ENCODE peak calls at places on chromosome 3, in nine cellular contexts. X is germinal center; K is SJSA1; F is GM20000; G is hippocampal formation; D is CD4-positive, alpha-beta T cell; J is fibroblast of the aortic adventitia; Y is activated CD4-positive, alpha-beta T cell treated with anti-CD3 and anti-CD28 coated beads for 24 hours; V is GM12878. O is an unnamed sample.

GRCh38 chr3:194327414-194328079 is 23.6 kb downstream of the CPN2 start:
- DNase-seq in X (no peak), K (no peak), F (no peak), G (no peak), D (no peak), J (peak), Y (no peak), V (no peak), O (no peak)

GRCh38 chr3:171810278-171811058 is at the start of gene PLD1:
- DNase-seq in X (peak), K (peak), F (peak), G (peak), D (peak), J (peak), Y (no peak), V (no peak), O (peak)

GRCh38 chr3:143000525-143000924 is 845 bp upstream of the U2SURP start:
- DNase-seq in X (no peak), K (no peak), F (no peak), G (no peak), D (no peak), J (peak), Y (no peak), V (no peak), O (no peak)

GRCh38 chr3:31225923-31226322 is 306.8 kb upstream of the STT3B start:
- DNase-seq in X (no peak), K (no peak), F (no peak), G (no peak), D (no peak), J (no peak), Y (no peak), V (no peak), O (no peak)

GRCh38 chr3:76566211-76566534 is 473.7 kb upstream of the ROBO2 start:
- DNase-seq in X (no peak), K (no peak), F (no peak), G (no peak), D (no peak), J (no peak), Y (no peak), V (no peak), O (no peak)

GRCh38 chr3:168116279-168116678 is 20.6 kb upstream of the GOLIM4 start:
- DNase-seq in X (no peak), K (no peak), F (no peak), G (no peak), D (no peak), J (peak), Y (no peak), V (no peak), O (peak)

GRCh38 chr3:175426805-175427204 is 567.7 kb downstream of the NAALADL2 start:
- DNase-seq in X (no peak), K (no peak), F (no peak), G (no peak), D (no peak), J (no peak), Y (no peak), V (no peak), O (no peak)

GRCh38 chr3:168288511-168289268 is 193.0 kb upstream of the GOLIM4 start:
- DNase-seq in X (no peak), K (no peak), F (no peak), G (no peak), D (no peak), J (no peak), Y (no peak), V (no peak), O (no peak)

GRCh38 chr3:183274609-183275008 is 21.6 kb downstream of the B3GNT5 start:
- DNase-seq in X (no peak), K (no peak), F (no peak), G (no peak), D (no peak), J (no peak), Y (no peak), V (no peak), O (no peak)

GRCh38 chr3:101720851-101721649 is 3.4 kb upstream of the CEP97 start:
- DNase-seq in X (no peak), K (no peak), F (no peak), G (no peak), D (no peak), J (peak), Y (peak), V (no peak), O (no peak)

GRCh38 chr3:28575748-28576589 is 227.3 kb upstream of the AZI2 start:
- DNase-seq in X (no peak), K (peak), F (peak), G (peak), D (no peak), J (no peak), Y (no peak), V (no peak), O (peak)

O was measured in Right ventricle myocardium superior.